ENCODE peak calls at places on chromosomes 12 and 14, in four cellular contexts. Y is lung; V is stimulated activated CD4-positive, alpha-beta T cell treated with anti-CD3 and anti-CD28 coated beads, Interleukin-12 subunit alpha, Interleukin-12 subunit beta, amount 100 ng/mL, for 48 hours; G is AG04449. B is an unnamed sample.
A peak's percentile ranks its signal among the peaks of the same experiment; 100 is the strongest.

GRCh38 chr12:46677749-46678148 is 148.0 kb downstream of the SLC38A4 start:
- DNase-seq in G (no peak), Y (no peak), V (no peak), B (peak; percentile 55)

GRCh38 chr12:113064395-113065125 is 8.0 kb downstream of the DTX1 start:
- DNase-seq in V (no peak), Y (no peak), G (no peak), B (no peak)

GRCh38 chr14:73180385-73180805 is 44.1 kb downstream of the PSEN1 start:
- DNase-seq in Y (no peak), V (no peak), G (peak; percentile 10), B (peak; percentile 77)

GRCh38 chr12:93846936-93847516 is 169.9 kb downstream of the CRADD start:
- DNase-seq in Y (no peak), V (no peak), G (no peak), B (no peak)

GRCh38 chr12:113422030-113422900 is at the start of gene SDSL:
- DNase-seq in G (peak; percentile 21), V (peak; percentile 9), Y (peak; percentile 76), B (peak; percentile 80)

GRCh38 chr12:69419701-69420100 is 50.5 kb upstream of the FRS2 start:
- DNase-seq in V (no peak), G (no peak), Y (no peak), B (no peak)

GRCh38 chr14:29242755-29243340 is 476.3 kb downstream of the FOXG1 start:
- DNase-seq in G (no peak), Y (no peak), V (no peak), B (peak; percentile 8)

GRCh38 chr14:59330455-59330854 is 134.7 kb downstream of the GPR135 start:
- DNase-seq in Y (no peak), G (no peak), V (no peak), B (peak; percentile 53)

GRCh38 chr12:22282283-22282682 is 52.2 kb downstream of the ST8SIA1 start:
- DNase-seq in G (no peak), Y (no peak), V (no peak), B (peak; percentile 86)

GRCh38 chr12:85781751-85782150 is 54.5 kb downstream of the RASSF9 start:
- DNase-seq in G (no peak), Y (no peak), V (no peak), B (no peak)

GRCh38 chr14:46250113-46250703 is 401.4 kb downstream of the RPL10L start:
- DNase-seq in Y (no peak), G (no peak), V (no peak), B (no peak)

GRCh38 chr14:95304342-95304741 is 15.4 kb downstream of the CLMN start:
- DNase-seq in G (no peak), Y (no peak), V (no peak), B (no peak)

GRCh38 chr14:77098470-77099353 is 654 bp downstream of the CIPC start:
- DNase-seq in V (peak; percentile 8), G (no peak), Y (peak; percentile 35), B (no peak)

GRCh38 chr12:110501722-110502448 is at the start of the genes RAD9B and VPS29:
- DNase-seq in G (peak; percentile 89), V (peak; percentile 98), Y (peak; percentile 99), B (peak; percentile 98)

GRCh38 chr14:35347323-35348043 is 55.3 kb downstream of the PSMA6 start:
- DNase-seq in G (no peak), Y (no peak), V (no peak), B (no peak)

GRCh38 chr14:100093322-100093721 is 28.1 kb downstream of the EVL start:
- DNase-seq in G (no peak), V (no peak), Y (no peak), B (no peak)

GRCh38 chr12:106425061-106425706 is 67.6 kb downstream of the POLR3B start:
- DNase-seq in Y (no peak), V (no peak), G (no peak), B (no peak)

GRCh38 chr14:94145902-94146527 is 16.6 kb upstream of the IFI27L2 start:
- DNase-seq in G (no peak), Y (no peak), V (no peak), B (no peak)

GRCh38 chr12:105641742-105642141 is 311.3 kb downstream of the C12orf75 start:
- DNase-seq in V (no peak), G (no peak), Y (no peak), B (peak; percentile 11)

GRCh38 chr14:35046751-35047536 is 872 bp downstream of the FAM177A1 start:
- DNase-seq in G (no peak), V (no peak), Y (peak; percentile 59), B (peak; percentile 4)

GRCh38 chr14:68941820-68942219 is 37.3 kb downstream of the ACTN1 start:
- DNase-seq in V (no peak), G (peak; percentile 93), Y (no peak), B (peak; percentile 90)

GRCh38 chr12:4269279-4269991 is 4.1 kb upstream of the CCND2 start:
- DNase-seq in V (peak; percentile 92), G (no peak), Y (peak; percentile 84), B (peak; percentile 29)

GRCh38 chr14:55921516-55921915 is 196.7 kb upstream of the PELI2 start:
- DNase-seq in Y (no peak), V (no peak), G (no peak), B (no peak)

GRCh38 chr14:23494223-23494622 is 24.7 kb downstream of the NGDN start:
- DNase-seq in G (peak; percentile 31), Y (no peak), V (no peak), B (peak; percentile 48)

GRCh38 chr12:132197581-132198281 is 53.5 kb downstream of the NOC4L start:
- DNase-seq in V (no peak), Y (no peak), G (no peak), B (no peak)

GRCh38 chr12:24852420-24852819 is 96.5 kb downstream of the BCAT1 start:
- DNase-seq in V (no peak), Y (no peak), G (no peak), B (no peak)

GRCh38 chr12:14784471-14784870 is 18.8 kb downstream of the WBP11 start:
- DNase-seq in V (no peak), Y (no peak), G (no peak), B (no peak)

GRCh38 chr14:22822619-22823551 is 6.8 kb upstream of the MRPL52 start:
- DNase-seq in Y (peak; percentile 78), V (peak; percentile 50), G (no peak), B (peak; percentile 86)

GRCh38 chr12:104877107-104877705 is 80.9 kb downstream of the SLC41A2 start:
- DNase-seq in V (no peak), G (peak; percentile 9), Y (no peak), B (peak; percentile 49)

GRCh38 chr14:23034498-23035302 is at the start of gene PSMB5:
- DNase-seq in G (peak; percentile 73), Y (peak; percentile 91), V (peak; percentile 80), B (peak; percentile 96)

GRCh38 chr14:92412912-92413311 is 89.9 kb downstream of the SLC24A4 start:
- DNase-seq in V (no peak), G (no peak), Y (no peak), B (peak; percentile 61)

GRCh38 chr12:110661337-110661972 is 27.5 kb downstream of the HVCN1 start:
- DNase-seq in Y (peak; percentile 33), G (no peak), V (peak; percentile 42), B (no peak)

GRCh38 chr12:57621497-57622292 is 10.5 kb downstream of the ARHGEF25 start:
- DNase-seq in G (no peak), V (peak; percentile 57), Y (peak; percentile 47), B (peak; percentile 11)

GRCh38 chr12:47080725-47081502 is 1.2 kb upstream of the AMIGO2 start:
- DNase-seq in G (no peak), Y (peak; percentile 56), V (peak; percentile 50), B (peak; percentile 50)